ENCODE peak calls at places on chromosomes 7 and 10, in seven cellular contexts. One of them, this sample, is unnamed.

GRCh38 chr7:134943785-134944400 is 42.4 kb upstream of the AGBL3 start:
- DNase-seq in NCI-H1436: no peak
- DNase-seq in Ammon's horn: peak
- DNase-seq in stimulated activated CD8-positive, alpha-beta memory T cell treated with anti-CD3 and anti-CD28 coated beads, Interleukin-7, amount 100 ng/mL, for 4 hours: no peak
- DNase-seq in retina: no peak
- DNase-seq in activated CD4-positive, alpha-beta T cell treated with anti-CD3 and anti-CD28 coated beads, Interleukin-2, amount 10 ng/mL, durations not matched to agents 7 days and 5 days: no peak
- DNase-seq in cardiac muscle cell: peak
- DNase-seq in this sample: no peak

GRCh38 chr10:116385311-116385710 is 42.3 kb upstream of the PNLIPRP3 start:
- DNase-seq in stimulated activated CD8-positive, alpha-beta memory T cell treated with anti-CD3 and anti-CD28 coated beads, Interleukin-7, amount 100 ng/mL, for 4 hours: no peak
- DNase-seq in activated CD4-positive, alpha-beta T cell treated with anti-CD3 and anti-CD28 coated beads, Interleukin-2, amount 10 ng/mL, durations not matched to agents 7 days and 5 days: no peak
- DNase-seq in cardiac muscle cell: no peak
- DNase-seq in Ammon's horn: no peak
- DNase-seq in NCI-H1436: no peak
- DNase-seq in retina: no peak
- DNase-seq in this sample: no peak

GRCh38 chr7:18393465-18394118 is 102.0 kb upstream of the HDAC9 start:
- DNase-seq in activated CD4-positive, alpha-beta T cell treated with anti-CD3 and anti-CD28 coated beads, Interleukin-2, amount 10 ng/mL, durations not matched to agents 7 days and 5 days: no peak
- DNase-seq in retina: no peak
- DNase-seq in Ammon's horn: no peak
- DNase-seq in stimulated activated CD8-positive, alpha-beta memory T cell treated with anti-CD3 and anti-CD28 coated beads, Interleukin-7, amount 100 ng/mL, for 4 hours: no peak
- DNase-seq in cardiac muscle cell: no peak
- DNase-seq in NCI-H1436: peak
- DNase-seq in this sample: no peak

GRCh38 chr10:22682237-22683192 is 31.9 kb downstream of the PIP4K2A start:
- DNase-seq in stimulated activated CD8-positive, alpha-beta memory T cell treated with anti-CD3 and anti-CD28 coated beads, Interleukin-7, amount 100 ng/mL, for 4 hours: peak
- DNase-seq in retina: no peak
- DNase-seq in Ammon's horn: no peak
- DNase-seq in NCI-H1436: no peak
- DNase-seq in activated CD4-positive, alpha-beta T cell treated with anti-CD3 and anti-CD28 coated beads, Interleukin-2, amount 10 ng/mL, durations not matched to agents 7 days and 5 days: peak
- DNase-seq in cardiac muscle cell: peak
- DNase-seq in this sample: no peak

GRCh38 chr7:42869131-42870020 is 42.5 kb downstream of the C7orf25 start:
- DNase-seq in stimulated activated CD8-positive, alpha-beta memory T cell treated with anti-CD3 and anti-CD28 coated beads, Interleukin-7, amount 100 ng/mL, for 4 hours: no peak
- DNase-seq in Ammon's horn: no peak
- DNase-seq in NCI-H1436: no peak
- DNase-seq in activated CD4-positive, alpha-beta T cell treated with anti-CD3 and anti-CD28 coated beads, Interleukin-2, amount 10 ng/mL, durations not matched to agents 7 days and 5 days: peak
- DNase-seq in retina: no peak
- DNase-seq in cardiac muscle cell: no peak
- DNase-seq in this sample: no peak

GRCh38 chr10:31620236-31621151 is 301.5 kb downstream of the ZEB1 start:
- DNase-seq in NCI-H1436: no peak
- DNase-seq in stimulated activated CD8-positive, alpha-beta memory T cell treated with anti-CD3 and anti-CD28 coated beads, Interleukin-7, amount 100 ng/mL, for 4 hours: no peak
- DNase-seq in retina: no peak
- DNase-seq in activated CD4-positive, alpha-beta T cell treated with anti-CD3 and anti-CD28 coated beads, Interleukin-2, amount 10 ng/mL, durations not matched to agents 7 days and 5 days: no peak
- DNase-seq in Ammon's horn: no peak
- DNase-seq in cardiac muscle cell: peak
- DNase-seq in this sample: no peak

GRCh38 chr7:29442146-29442545 is 121.5 kb upstream of the PRR15 start:
- DNase-seq in cardiac muscle cell: peak
- DNase-seq in retina: peak
- DNase-seq in Ammon's horn: no peak
- DNase-seq in activated CD4-positive, alpha-beta T cell treated with anti-CD3 and anti-CD28 coated beads, Interleukin-2, amount 10 ng/mL, durations not matched to agents 7 days and 5 days: no peak
- DNase-seq in NCI-H1436: peak
- DNase-seq in stimulated activated CD8-positive, alpha-beta memory T cell treated with anti-CD3 and anti-CD28 coated beads, Interleukin-7, amount 100 ng/mL, for 4 hours: no peak
- DNase-seq in this sample: no peak

GRCh38 chr10:52642208-52642607 is 130.4 kb downstream of the MBL2 start:
- DNase-seq in retina: no peak
- DNase-seq in Ammon's horn: no peak
- DNase-seq in activated CD4-positive, alpha-beta T cell treated with anti-CD3 and anti-CD28 coated beads, Interleukin-2, amount 10 ng/mL, durations not matched to agents 7 days and 5 days: no peak
- DNase-seq in stimulated activated CD8-positive, alpha-beta memory T cell treated with anti-CD3 and anti-CD28 coated beads, Interleukin-7, amount 100 ng/mL, for 4 hours: no peak
- DNase-seq in NCI-H1436: no peak
- DNase-seq in cardiac muscle cell: no peak
- DNase-seq in this sample: no peak

GRCh38 chr7:105046414-105046813 is 32.4 kb downstream of the KMT2E start:
- DNase-seq in Ammon's horn: no peak
- DNase-seq in cardiac muscle cell: peak
- DNase-seq in retina: no peak
- DNase-seq in activated CD4-positive, alpha-beta T cell treated with anti-CD3 and anti-CD28 coated beads, Interleukin-2, amount 10 ng/mL, durations not matched to agents 7 days and 5 days: no peak
- DNase-seq in NCI-H1436: no peak
- DNase-seq in stimulated activated CD8-positive, alpha-beta memory T cell treated with anti-CD3 and anti-CD28 coated beads, Interleukin-7, amount 100 ng/mL, for 4 hours: no peak
- DNase-seq in this sample: no peak

GRCh38 chr10:66455304-66455703 is 470.5 kb upstream of the LRRTM3 start:
- DNase-seq in NCI-H1436: no peak
- DNase-seq in Ammon's horn: no peak
- DNase-seq in cardiac muscle cell: no peak
- DNase-seq in activated CD4-positive, alpha-beta T cell treated with anti-CD3 and anti-CD28 coated beads, Interleukin-2, amount 10 ng/mL, durations not matched to agents 7 days and 5 days: no peak
- DNase-seq in stimulated activated CD8-positive, alpha-beta memory T cell treated with anti-CD3 and anti-CD28 coated beads, Interleukin-7, amount 100 ng/mL, for 4 hours: no peak
- DNase-seq in retina: no peak
- DNase-seq in this sample: no peak

GRCh38 chr7:124379296-124379695 is 346.4 kb upstream of the TMEM229A start:
- DNase-seq in NCI-H1436: no peak
- DNase-seq in cardiac muscle cell: no peak
- DNase-seq in Ammon's horn: no peak
- DNase-seq in activated CD4-positive, alpha-beta T cell treated with anti-CD3 and anti-CD28 coated beads, Interleukin-2, amount 10 ng/mL, durations not matched to agents 7 days and 5 days: no peak
- DNase-seq in stimulated activated CD8-positive, alpha-beta memory T cell treated with anti-CD3 and anti-CD28 coated beads, Interleukin-7, amount 100 ng/mL, for 4 hours: no peak
- DNase-seq in retina: no peak
- DNase-seq in this sample: no peak

GRCh38 chr10:91604462-91604935 is 28.4 kb downstream of the PPP1R3C start:
- DNase-seq in NCI-H1436: no peak
- DNase-seq in cardiac muscle cell: peak
- DNase-seq in activated CD4-positive, alpha-beta T cell treated with anti-CD3 and anti-CD28 coated beads, Interleukin-2, amount 10 ng/mL, durations not matched to agents 7 days and 5 days: no peak
- DNase-seq in retina: no peak
- DNase-seq in Ammon's horn: no peak
- DNase-seq in stimulated activated CD8-positive, alpha-beta memory T cell treated with anti-CD3 and anti-CD28 coated beads, Interleukin-7, amount 100 ng/mL, for 4 hours: no peak
- DNase-seq in this sample: no peak

GRCh38 chr7:108403597-108404217 is 52.5 kb downstream of the NRCAM start:
- DNase-seq in retina: peak
- DNase-seq in NCI-H1436: peak
- DNase-seq in stimulated activated CD8-positive, alpha-beta memory T cell treated with anti-CD3 and anti-CD28 coated beads, Interleukin-7, amount 100 ng/mL, for 4 hours: no peak
- DNase-seq in activated CD4-positive, alpha-beta T cell treated with anti-CD3 and anti-CD28 coated beads, Interleukin-2, amount 10 ng/mL, durations not matched to agents 7 days and 5 days: no peak
- DNase-seq in cardiac muscle cell: no peak
- DNase-seq in Ammon's horn: no peak
- DNase-seq in this sample: no peak

GRCh38 chr7:78151229-78151628 is 352.7 kb downstream of the PHTF2 start:
- DNase-seq in cardiac muscle cell: peak
- DNase-seq in NCI-H1436: no peak
- DNase-seq in stimulated activated CD8-positive, alpha-beta memory T cell treated with anti-CD3 and anti-CD28 coated beads, Interleukin-7, amount 100 ng/mL, for 4 hours: no peak
- DNase-seq in activated CD4-positive, alpha-beta T cell treated with anti-CD3 and anti-CD28 coated beads, Interleukin-2, amount 10 ng/mL, durations not matched to agents 7 days and 5 days: no peak
- DNase-seq in Ammon's horn: peak
- DNase-seq in retina: no peak
- DNase-seq in this sample: no peak

GRCh38 chr7:67251986-67252558 is 255.4 kb downstream of the TYW1 start:
- DNase-seq in Ammon's horn: no peak
- DNase-seq in retina: no peak
- DNase-seq in stimulated activated CD8-positive, alpha-beta memory T cell treated with anti-CD3 and anti-CD28 coated beads, Interleukin-7, amount 100 ng/mL, for 4 hours: no peak
- DNase-seq in activated CD4-positive, alpha-beta T cell treated with anti-CD3 and anti-CD28 coated beads, Interleukin-2, amount 10 ng/mL, durations not matched to agents 7 days and 5 days: no peak
- DNase-seq in NCI-H1436: no peak
- DNase-seq in cardiac muscle cell: no peak
- DNase-seq in this sample: no peak

GRCh38 chr10:85646312-85646711 is 720.3 kb downstream of the GRID1 start:
- DNase-seq in retina: no peak
- DNase-seq in Ammon's horn: peak
- DNase-seq in NCI-H1436: peak
- DNase-seq in stimulated activated CD8-positive, alpha-beta memory T cell treated with anti-CD3 and anti-CD28 coated beads, Interleukin-7, amount 100 ng/mL, for 4 hours: no peak
- DNase-seq in cardiac muscle cell: no peak
- DNase-seq in activated CD4-positive, alpha-beta T cell treated with anti-CD3 and anti-CD28 coated beads, Interleukin-2, amount 10 ng/mL, durations not matched to agents 7 days and 5 days: no peak
- DNase-seq in this sample: no peak

GRCh38 chr10:90051474-90051873 is 350.1 kb downstream of the KIF20B start:
- DNase-seq in activated CD4-positive, alpha-beta T cell treated with anti-CD3 and anti-CD28 coated beads, Interleukin-2, amount 10 ng/mL, durations not matched to agents 7 days and 5 days: no peak
- DNase-seq in stimulated activated CD8-positive, alpha-beta memory T cell treated with anti-CD3 and anti-CD28 coated beads, Interleukin-7, amount 100 ng/mL, for 4 hours: no peak
- DNase-seq in Ammon's horn: no peak
- DNase-seq in NCI-H1436: no peak
- DNase-seq in cardiac muscle cell: no peak
- DNase-seq in retina: no peak
- DNase-seq in this sample: no peak

GRCh38 chr10:46216836-46217748 is 69.7 kb upstream of the ANTXRL start:
- DNase-seq in activated CD4-positive, alpha-beta T cell treated with anti-CD3 and anti-CD28 coated beads, Interleukin-2, amount 10 ng/mL, durations not matched to agents 7 days and 5 days: peak
- DNase-seq in cardiac muscle cell: peak
- DNase-seq in stimulated activated CD8-positive, alpha-beta memory T cell treated with anti-CD3 and anti-CD28 coated beads, Interleukin-7, amount 100 ng/mL, for 4 hours: no peak
- DNase-seq in Ammon's horn: peak
- DNase-seq in retina: no peak
- DNase-seq in NCI-H1436: no peak
- DNase-seq in this sample: no peak

GRCh38 chr7:134458341-134458805 is 527 bp downstream of the AKR1B1 start:
- DNase-seq in activated CD4-positive, alpha-beta T cell treated with anti-CD3 and anti-CD28 coated beads, Interleukin-2, amount 10 ng/mL, durations not matched to agents 7 days and 5 days: peak
- DNase-seq in retina: no peak
- DNase-seq in cardiac muscle cell: no peak
- DNase-seq in NCI-H1436: peak
- DNase-seq in Ammon's horn: peak
- DNase-seq in stimulated activated CD8-positive, alpha-beta memory T cell treated with anti-CD3 and anti-CD28 coated beads, Interleukin-7, amount 100 ng/mL, for 4 hours: peak
- DNase-seq in this sample: no peak

GRCh38 chr7:108170251-108170650 is 40.1 kb upstream of the LAMB4 start:
- DNase-seq in retina: no peak
- DNase-seq in cardiac muscle cell: no peak
- DNase-seq in stimulated activated CD8-positive, alpha-beta memory T cell treated with anti-CD3 and anti-CD28 coated beads, Interleukin-7, amount 100 ng/mL, for 4 hours: no peak
- DNase-seq in Ammon's horn: no peak
- DNase-seq in activated CD4-positive, alpha-beta T cell treated with anti-CD3 and anti-CD28 coated beads, Interleukin-2, amount 10 ng/mL, durations not matched to agents 7 days and 5 days: no peak
- DNase-seq in NCI-H1436: no peak
- DNase-seq in this sample: no peak

GRCh38 chr10:48234807-48235206 is 39.7 kb downstream of the FRMPD2 start:
- DNase-seq in Ammon's horn: no peak
- DNase-seq in retina: no peak
- DNase-seq in NCI-H1436: no peak
- DNase-seq in cardiac muscle cell: no peak
- DNase-seq in activated CD4-positive, alpha-beta T cell treated with anti-CD3 and anti-CD28 coated beads, Interleukin-2, amount 10 ng/mL, durations not matched to agents 7 days and 5 days: no peak
- DNase-seq in stimulated activated CD8-positive, alpha-beta memory T cell treated with anti-CD3 and anti-CD28 coated beads, Interleukin-7, amount 100 ng/mL, for 4 hours: no peak
- DNase-seq in this sample: no peak

GRCh38 chr7:16822029-16822428 is 17.2 kb upstream of the AGR2 start:
- DNase-seq in retina: no peak
- DNase-seq in NCI-H1436: no peak
- DNase-seq in stimulated activated CD8-positive, alpha-beta memory T cell treated with anti-CD3 and anti-CD28 coated beads, Interleukin-7, amount 100 ng/mL, for 4 hours: no peak
- DNase-seq in activated CD4-positive, alpha-beta T cell treated with anti-CD3 and anti-CD28 coated beads, Interleukin-2, amount 10 ng/mL, durations not matched to agents 7 days and 5 days: no peak
- DNase-seq in cardiac muscle cell: no peak
- DNase-seq in Ammon's horn: no peak
- DNase-seq in this sample: no peak

GRCh38 chr10:95355241-95355779 is 64.5 kb upstream of the PDLIM1 start:
- DNase-seq in cardiac muscle cell: peak
- DNase-seq in NCI-H1436: no peak
- DNase-seq in Ammon's horn: no peak
- DNase-seq in stimulated activated CD8-positive, alpha-beta memory T cell treated with anti-CD3 and anti-CD28 coated beads, Interleukin-7, amount 100 ng/mL, for 4 hours: no peak
- DNase-seq in activated CD4-positive, alpha-beta T cell treated with anti-CD3 and anti-CD28 coated beads, Interleukin-2, amount 10 ng/mL, durations not matched to agents 7 days and 5 days: no peak
- DNase-seq in retina: no peak
- DNase-seq in this sample: no peak

GRCh38 chr7:36971515-36972139 is 247.3 kb upstream of the AOAH start:
- DNase-seq in retina: no peak
- DNase-seq in NCI-H1436: no peak
- DNase-seq in Ammon's horn: no peak
- DNase-seq in activated CD4-positive, alpha-beta T cell treated with anti-CD3 and anti-CD28 coated beads, Interleukin-2, amount 10 ng/mL, durations not matched to agents 7 days and 5 days: no peak
- DNase-seq in stimulated activated CD8-positive, alpha-beta memory T cell treated with anti-CD3 and anti-CD28 coated beads, Interleukin-7, amount 100 ng/mL, for 4 hours: no peak
- DNase-seq in cardiac muscle cell: no peak
- DNase-seq in this sample: no peak

GRCh38 chr10:92074126-92074887 is 150.7 kb downstream of the BTAF1 start:
- DNase-seq in NCI-H1436: no peak
- DNase-seq in stimulated activated CD8-positive, alpha-beta memory T cell treated with anti-CD3 and anti-CD28 coated beads, Interleukin-7, amount 100 ng/mL, for 4 hours: no peak
- DNase-seq in retina: no peak
- DNase-seq in Ammon's horn: no peak
- DNase-seq in cardiac muscle cell: peak
- DNase-seq in activated CD4-positive, alpha-beta T cell treated with anti-CD3 and anti-CD28 coated beads, Interleukin-2, amount 10 ng/mL, durations not matched to agents 7 days and 5 days: no peak
- DNase-seq in this sample: no peak

GRCh38 chr7:157987906-157988305 is 599.7 kb downstream of the PTPRN2 start:
- DNase-seq in activated CD4-positive, alpha-beta T cell treated with anti-CD3 and anti-CD28 coated beads, Interleukin-2, amount 10 ng/mL, durations not matched to agents 7 days and 5 days: no peak
- DNase-seq in cardiac muscle cell: no peak
- DNase-seq in NCI-H1436: no peak
- DNase-seq in stimulated activated CD8-positive, alpha-beta memory T cell treated with anti-CD3 and anti-CD28 coated beads, Interleukin-7, amount 100 ng/mL, for 4 hours: no peak
- DNase-seq in retina: no peak
- DNase-seq in Ammon's horn: no peak
- DNase-seq in this sample: no peak

GRCh38 chr7:84612976-84613375 is 418.4 kb upstream of the SEMA3A start:
- DNase-seq in NCI-H1436: no peak
- DNase-seq in activated CD4-positive, alpha-beta T cell treated with anti-CD3 and anti-CD28 coated beads, Interleukin-2, amount 10 ng/mL, durations not matched to agents 7 days and 5 days: no peak
- DNase-seq in stimulated activated CD8-positive, alpha-beta memory T cell treated with anti-CD3 and anti-CD28 coated beads, Interleukin-7, amount 100 ng/mL, for 4 hours: no peak
- DNase-seq in retina: no peak
- DNase-seq in Ammon's horn: no peak
- DNase-seq in cardiac muscle cell: no peak
- DNase-seq in this sample: no peak

GRCh38 chr7:36486336-36486735 is 96.7 kb downstream of the ANLN start:
- DNase-seq in activated CD4-positive, alpha-beta T cell treated with anti-CD3 and anti-CD28 coated beads, Interleukin-2, amount 10 ng/mL, durations not matched to agents 7 days and 5 days: no peak
- DNase-seq in NCI-H1436: no peak
- DNase-seq in retina: no peak
- DNase-seq in Ammon's horn: peak
- DNase-seq in cardiac muscle cell: no peak
- DNase-seq in stimulated activated CD8-positive, alpha-beta memory T cell treated with anti-CD3 and anti-CD28 coated beads, Interleukin-7, amount 100 ng/mL, for 4 hours: no peak
- DNase-seq in this sample: no peak

GRCh38 chr7:17580141-17580540 is 281.7 kb downstream of the AHR start:
- DNase-seq in retina: no peak
- DNase-seq in stimulated activated CD8-positive, alpha-beta memory T cell treated with anti-CD3 and anti-CD28 coated beads, Interleukin-7, amount 100 ng/mL, for 4 hours: no peak
- DNase-seq in cardiac muscle cell: peak
- DNase-seq in Ammon's horn: peak
- DNase-seq in NCI-H1436: no peak
- DNase-seq in activated CD4-positive, alpha-beta T cell treated with anti-CD3 and anti-CD28 coated beads, Interleukin-2, amount 10 ng/mL, durations not matched to agents 7 days and 5 days: no peak
- DNase-seq in this sample: no peak

GRCh38 chr10:117597216-117597615 is 54.7 kb downstream of the EMX2 start:
- DNase-seq in Ammon's horn: no peak
- DNase-seq in activated CD4-positive, alpha-beta T cell treated with anti-CD3 and anti-CD28 coated beads, Interleukin-2, amount 10 ng/mL, durations not matched to agents 7 days and 5 days: no peak
- DNase-seq in retina: no peak
- DNase-seq in NCI-H1436: no peak
- DNase-seq in stimulated activated CD8-positive, alpha-beta memory T cell treated with anti-CD3 and anti-CD28 coated beads, Interleukin-7, amount 100 ng/mL, for 4 hours: no peak
- DNase-seq in cardiac muscle cell: no peak
- DNase-seq in this sample: no peak

GRCh38 chr7:94933256-94933990 is 26.0 kb downstream of the PPP1R9A start:
- DNase-seq in Ammon's horn: no peak
- DNase-seq in NCI-H1436: no peak
- DNase-seq in retina: no peak
- DNase-seq in activated CD4-positive, alpha-beta T cell treated with anti-CD3 and anti-CD28 coated beads, Interleukin-2, amount 10 ng/mL, durations not matched to agents 7 days and 5 days: no peak
- DNase-seq in cardiac muscle cell: no peak
- DNase-seq in stimulated activated CD8-positive, alpha-beta memory T cell treated with anti-CD3 and anti-CD28 coated beads, Interleukin-7, amount 100 ng/mL, for 4 hours: no peak
- DNase-seq in this sample: no peak

GRCh38 chr7:149027560-149028345 is 552 bp downstream of the PDIA4 start:
- DNase-seq in retina: no peak
- DNase-seq in Ammon's horn: no peak
- DNase-seq in activated CD4-positive, alpha-beta T cell treated with anti-CD3 and anti-CD28 coated beads, Interleukin-2, amount 10 ng/mL, durations not matched to agents 7 days and 5 days: no peak
- DNase-seq in stimulated activated CD8-positive, alpha-beta memory T cell treated with anti-CD3 and anti-CD28 coated beads, Interleukin-7, amount 100 ng/mL, for 4 hours: no peak
- DNase-seq in NCI-H1436: no peak
- DNase-seq in cardiac muscle cell: peak
- DNase-seq in this sample: no peak

GRCh38 chr10:30816144-30816811 is 186.7 kb upstream of the LYZL2 start:
- DNase-seq in retina: peak
- DNase-seq in cardiac muscle cell: no peak
- DNase-seq in stimulated activated CD8-positive, alpha-beta memory T cell treated with anti-CD3 and anti-CD28 coated beads, Interleukin-7, amount 100 ng/mL, for 4 hours: no peak
- DNase-seq in activated CD4-positive, alpha-beta T cell treated with anti-CD3 and anti-CD28 coated beads, Interleukin-2, amount 10 ng/mL, durations not matched to agents 7 days and 5 days: no peak
- DNase-seq in Ammon's horn: no peak
- DNase-seq in NCI-H1436: peak
- DNase-seq in this sample: no peak